ENCODE peak calls at places on chromosomes 7 and 10, in five cellular contexts. One of them, this sample, is unnamed.

GRCh38 chr10:97422921-97423420 is 3.0 kb upstream of the PGAM1 start:
- ATAC-seq in effector memory CD8-positive, alpha-beta T cell: no peak
- ATAC-seq in naive thymus-derived CD8-positive, alpha-beta T cell: no peak
- ATAC-seq in central memory CD8-positive, alpha-beta T cell: no peak
- ATAC-seq in stimulated activated effector memory CD8-positive, alpha-beta T cell treated with anti-CD3 and anti-CD28 coated beads, Interleukin-12 subunit alpha, Interleukin-12 subunit beta, amount 100 ng/mL, for 72 hours: peak
- ATAC-seq in this sample: peak

GRCh38 chr10:124510536-124511158 is 49.0 kb downstream of the LHPP start:
- ATAC-seq in effector memory CD8-positive, alpha-beta T cell: no peak
- ATAC-seq in central memory CD8-positive, alpha-beta T cell: no peak
- ATAC-seq in stimulated activated effector memory CD8-positive, alpha-beta T cell treated with anti-CD3 and anti-CD28 coated beads, Interleukin-12 subunit alpha, Interleukin-12 subunit beta, amount 100 ng/mL, for 72 hours: no peak
- ATAC-seq in naive thymus-derived CD8-positive, alpha-beta T cell: no peak
- ATAC-seq in this sample: no peak

GRCh38 chr7:134246347-134246746 is 70.4 kb downstream of the SLC35B4 start:
- ATAC-seq in stimulated activated effector memory CD8-positive, alpha-beta T cell treated with anti-CD3 and anti-CD28 coated beads, Interleukin-12 subunit alpha, Interleukin-12 subunit beta, amount 100 ng/mL, for 72 hours: no peak
- ATAC-seq in central memory CD8-positive, alpha-beta T cell: no peak
- ATAC-seq in effector memory CD8-positive, alpha-beta T cell: no peak
- ATAC-seq in naive thymus-derived CD8-positive, alpha-beta T cell: no peak
- ATAC-seq in this sample: no peak

GRCh38 chr10:47143072-47143471 is 156.9 kb upstream of the GDF10 start:
- ATAC-seq in effector memory CD8-positive, alpha-beta T cell: no peak
- ATAC-seq in stimulated activated effector memory CD8-positive, alpha-beta T cell treated with anti-CD3 and anti-CD28 coated beads, Interleukin-12 subunit alpha, Interleukin-12 subunit beta, amount 100 ng/mL, for 72 hours: no peak
- ATAC-seq in central memory CD8-positive, alpha-beta T cell: no peak
- ATAC-seq in naive thymus-derived CD8-positive, alpha-beta T cell: no peak
- ATAC-seq in this sample: no peak

GRCh38 chr7:30896041-30896440 is 15.6 kb upstream of the AQP1 start:
- ATAC-seq in stimulated activated effector memory CD8-positive, alpha-beta T cell treated with anti-CD3 and anti-CD28 coated beads, Interleukin-12 subunit alpha, Interleukin-12 subunit beta, amount 100 ng/mL, for 72 hours: no peak
- ATAC-seq in naive thymus-derived CD8-positive, alpha-beta T cell: no peak
- ATAC-seq in central memory CD8-positive, alpha-beta T cell: no peak
- ATAC-seq in effector memory CD8-positive, alpha-beta T cell: no peak
- ATAC-seq in this sample: no peak

GRCh38 chr7:107045195-107045960 is 873 bp downstream of the PRKAR2B start:
- ATAC-seq in effector memory CD8-positive, alpha-beta T cell: no peak
- ATAC-seq in naive thymus-derived CD8-positive, alpha-beta T cell: no peak
- ATAC-seq in central memory CD8-positive, alpha-beta T cell: no peak
- ATAC-seq in stimulated activated effector memory CD8-positive, alpha-beta T cell treated with anti-CD3 and anti-CD28 coated beads, Interleukin-12 subunit alpha, Interleukin-12 subunit beta, amount 100 ng/mL, for 72 hours: no peak
- ATAC-seq in this sample: no peak

GRCh38 chr10:21570761-21571521 is 36.9 kb downstream of the MLLT10 start:
- ATAC-seq in stimulated activated effector memory CD8-positive, alpha-beta T cell treated with anti-CD3 and anti-CD28 coated beads, Interleukin-12 subunit alpha, Interleukin-12 subunit beta, amount 100 ng/mL, for 72 hours: no peak
- ATAC-seq in central memory CD8-positive, alpha-beta T cell: no peak
- ATAC-seq in naive thymus-derived CD8-positive, alpha-beta T cell: no peak
- ATAC-seq in effector memory CD8-positive, alpha-beta T cell: no peak
- ATAC-seq in this sample: no peak

GRCh38 chr7:139918488-139918887 is 89.4 kb downstream of the TBXAS1 start:
- ATAC-seq in central memory CD8-positive, alpha-beta T cell: no peak
- ATAC-seq in stimulated activated effector memory CD8-positive, alpha-beta T cell treated with anti-CD3 and anti-CD28 coated beads, Interleukin-12 subunit alpha, Interleukin-12 subunit beta, amount 100 ng/mL, for 72 hours: no peak
- ATAC-seq in naive thymus-derived CD8-positive, alpha-beta T cell: no peak
- ATAC-seq in effector memory CD8-positive, alpha-beta T cell: no peak
- ATAC-seq in this sample: no peak

GRCh38 chr10:113133497-113133896 is 183.4 kb downstream of the TCF7L2 start:
- ATAC-seq in effector memory CD8-positive, alpha-beta T cell: no peak
- ATAC-seq in central memory CD8-positive, alpha-beta T cell: no peak
- ATAC-seq in stimulated activated effector memory CD8-positive, alpha-beta T cell treated with anti-CD3 and anti-CD28 coated beads, Interleukin-12 subunit alpha, Interleukin-12 subunit beta, amount 100 ng/mL, for 72 hours: no peak
- ATAC-seq in naive thymus-derived CD8-positive, alpha-beta T cell: no peak
- ATAC-seq in this sample: no peak

GRCh38 chr7:17497136-17497535 is 198.7 kb downstream of the AHR start:
- ATAC-seq in stimulated activated effector memory CD8-positive, alpha-beta T cell treated with anti-CD3 and anti-CD28 coated beads, Interleukin-12 subunit alpha, Interleukin-12 subunit beta, amount 100 ng/mL, for 72 hours: no peak
- ATAC-seq in naive thymus-derived CD8-positive, alpha-beta T cell: no peak
- ATAC-seq in effector memory CD8-positive, alpha-beta T cell: no peak
- ATAC-seq in central memory CD8-positive, alpha-beta T cell: no peak
- ATAC-seq in this sample: no peak

This sample was measured in stimulated activated memory B cell treated with anti-CD40 and anti-IgM and Interleukin-4, amounts not matched to agents 10 μg/mL and 1 μg/mL and 100 μg/mL, for 72 hours.